ENCODE peak calls at places on chromosomes 7 and 10, in five cellular contexts. N, D, B, E and U are unnamed samples.

GRCh38 chr10:87504307-87504666 is 406 bp upstream of the MINPP1 start:
- DNase-seq in N (no peak), D (no peak), B (no peak), E (no peak), U (no peak)

GRCh38 chr7:15503603-15504280 is 58.1 kb downstream of the AGMO start:
- DNase-seq in N (no peak), D (no peak), B (no peak), E (peak), U (peak)

GRCh38 chr10:96341219-96342182 is 17.3 kb downstream of the OPALIN start:
- DNase-seq in N (no peak), D (no peak), B (no peak), E (no peak), U (no peak)

GRCh38 chr10:86073199-86073977 is 293.2 kb downstream of the GRID1 start:
- DNase-seq in N (no peak), D (no peak), B (no peak), E (no peak), U (no peak)

GRCh38 chr10:45581497-45582385 is 90.8 kb downstream of the ZFAND4 start:
- DNase-seq in N (no peak), D (no peak), B (no peak), E (peak), U (peak)

GRCh38 chr7:32275216-32275979 is 205.2 kb upstream of the PDE1C start:
- DNase-seq in N (no peak), D (no peak), B (no peak), E (no peak), U (no peak)

GRCh38 chr7:55140221-55140980 is 121.6 kb downstream of the EGFR start:
- DNase-seq in N (no peak), D (no peak), B (peak), E (peak), U (peak)

GRCh38 chr7:45069444-45070253 is 19.1 kb downstream of the NACAD start:
- DNase-seq in N (no peak), D (peak), B (no peak), E (no peak), U (no peak)

GRCh38 chr10:133462512-133463305 is 9.0 kb downstream of the SCART1 start:
- DNase-seq in N (no peak), D (no peak), B (no peak), E (no peak), U (no peak)

GRCh38 chr10:61271127-61271780 is 181.9 kb downstream of the TMEM26 start:
- DNase-seq in N (no peak), D (no peak), B (peak), E (peak), U (peak)

GRCh38 chr10:3172081-3172445 is 519 bp downstream of the PITRM1 start:
- DNase-seq in N (no peak), D (no peak), B (peak), E (peak), U (peak)

GRCh38 chr10:75403144-75404022 is 1.8 kb upstream of the ZNF503 start:
- DNase-seq in N (peak), D (no peak), B (no peak), E (peak), U (no peak)

GRCh38 chr10:132461683-132462231 is 64.8 kb downstream of the PWWP2B start:
- DNase-seq in N (peak), D (no peak), B (no peak), E (no peak), U (no peak)

GRCh38 chr7:1922870-1923236 is 252.8 kb downstream of the ELFN1 start:
- DNase-seq in N (no peak), D (no peak), B (no peak), E (peak), U (peak)

GRCh38 chr7:43799605-43800004 is 41.1 kb downstream of the BLVRA start:
- DNase-seq in N (no peak), D (no peak), B (no peak), E (peak), U (peak)

GRCh38 chr10:90930070-90930837 is 9.4 kb upstream of the ANKRD1 start:
- DNase-seq in N (peak), D (no peak), B (peak), E (peak), U (peak)

GRCh38 chr10:633279-634245 is 55.9 kb downstream of the DIP2C start:
- DNase-seq in N (no peak), D (peak), B (no peak), E (no peak), U (no peak)

GRCh38 chr7:50866343-50867047 is 83.8 kb upstream of the GRB10 start:
- DNase-seq in N (no peak), D (no peak), B (no peak), E (no peak), U (no peak)

GRCh38 chr10:70323143-70323696 is 39.4 kb upstream of the NPFFR1 start:
- DNase-seq in N (no peak), D (peak), B (no peak), E (no peak), U (no peak)

GRCh38 chr7:127828843-127829502 is 177.0 kb downstream of the SND1 start:
- DNase-seq in N (no peak), D (no peak), B (no peak), E (no peak), U (no peak)

GRCh38 chr7:27031289-27032172 is 64.3 kb downstream of the HOXA1 start:
- DNase-seq in N (no peak), D (no peak), B (peak), E (peak), U (peak)

GRCh38 chr10:75250934-75251333 is 15.2 kb upstream of the COMTD1 start:
- DNase-seq in N (peak), D (no peak), B (no peak), E (no peak), U (no peak)

GRCh38 chr7:40717242-40717641 is 582.4 kb downstream of the SUGCT start:
- DNase-seq in N (peak), D (peak), B (peak), E (peak), U (peak)

GRCh38 chr7:109545686-109546085 is 976.0 kb downstream of the DNAJB9 start:
- DNase-seq in N (no peak), D (no peak), B (no peak), E (no peak), U (no peak)

GRCh38 chr7:111113263-111114017 is 22.5 kb downstream of the LRRN3 start:
- DNase-seq in N (no peak), D (no peak), B (no peak), E (peak), U (peak)

GRCh38 chr10:5381187-5381586 is 16.4 kb downstream of the UCN3 start:
- DNase-seq in N (no peak), D (no peak), B (no peak), E (peak), U (no peak)

DNA sequence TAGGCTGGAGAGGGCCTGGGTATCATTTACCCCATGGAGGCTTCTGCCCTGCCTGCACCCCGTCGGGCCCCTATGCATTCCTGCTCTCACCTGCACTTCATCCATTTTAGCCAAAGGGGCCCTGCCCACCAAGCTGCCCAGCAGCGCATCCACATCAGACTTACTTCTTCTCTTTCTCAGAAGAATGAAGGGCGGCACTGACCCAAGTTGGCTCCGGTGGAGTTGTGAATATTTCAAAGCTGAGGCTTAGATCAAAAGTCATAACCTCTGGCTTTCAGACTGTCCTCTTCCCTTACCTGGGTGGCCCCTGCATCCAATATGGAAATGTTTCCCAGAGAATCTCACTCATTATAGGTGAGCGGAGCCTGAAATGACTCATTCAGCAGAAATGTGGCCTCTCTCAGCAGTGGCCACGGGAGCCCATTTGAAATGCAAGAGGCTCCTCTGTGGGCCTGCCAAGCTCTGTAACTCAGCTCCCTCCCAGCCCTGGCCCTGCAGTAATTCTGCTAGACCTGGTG is 117.6 kb upstream of the TCF7L2 start:
- DNase-seq in N (peak), D (no peak), B (no peak), E (no peak), U (peak)
- H3K4me3 ChIP-seq in N (no peak), D (no peak), B (no peak), E (no peak), U (no peak)

DNA sequence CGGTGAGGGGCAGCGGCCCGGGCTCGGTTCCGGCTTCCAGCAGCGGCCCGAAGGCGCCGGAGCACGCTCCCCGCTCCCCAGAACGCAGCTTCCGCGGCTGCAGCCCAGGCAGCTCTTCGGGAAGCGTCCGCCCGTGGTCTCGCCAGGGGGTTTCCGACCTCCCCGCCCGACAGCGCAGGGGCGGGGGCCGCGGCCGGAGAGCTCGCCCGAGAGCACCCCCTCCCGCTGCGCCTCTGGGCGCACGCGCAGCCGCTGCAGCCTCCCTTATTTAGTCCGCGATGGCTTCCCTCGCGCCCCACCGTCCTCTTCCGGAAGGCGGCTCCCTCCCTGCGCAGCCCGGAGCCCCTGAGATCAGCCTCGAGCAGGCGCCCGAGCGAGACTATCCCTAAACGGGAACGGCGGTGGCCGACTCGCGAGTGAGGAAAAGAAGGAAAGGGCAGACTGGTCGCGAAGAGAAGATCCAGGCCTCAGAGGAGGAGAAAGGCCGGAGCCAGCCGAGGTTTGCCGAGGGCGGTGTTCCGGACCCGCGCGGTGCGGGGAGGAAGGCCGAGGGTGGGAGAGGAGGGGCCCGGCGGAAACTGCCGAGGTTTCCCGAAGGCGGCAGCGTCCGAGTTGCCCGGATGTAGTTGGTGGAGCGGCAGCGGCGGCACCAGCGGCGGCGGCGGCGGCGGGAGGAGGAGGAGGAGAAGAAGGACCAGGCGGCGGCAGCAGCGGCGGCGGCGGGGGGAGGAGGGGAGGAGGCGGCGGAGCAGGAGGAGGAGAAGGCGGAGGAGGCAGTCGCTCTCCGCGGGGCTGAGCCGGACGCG is at the start of gene WAC:
- DNase-seq in N (peak), D (peak), B (peak), E (peak), U (peak)
- TF ChIP-seq CTCF in N (no peak), D (no peak), B (peak), E (no peak), U (peak)

GRCh38 chr7:134669845-134670373 is 23.3 kb downstream of the BPGM start:
- DNase-seq in N (peak), D (no peak), B (peak), E (peak), U (peak)
- H3K4me3 ChIP-seq in N (no peak), D (no peak), B (peak), E (no peak), U (no peak)

GRCh38 chr10:99412100-99412499 is 18.3 kb downstream of the GOT1 start:
- DNase-seq in N (no peak), D (no peak), B (no peak), E (no peak), U (no peak)
- TF ChIP-seq CTCF in N (no peak), D (no peak), B (no peak), E (no peak), U (no peak)